ENCODE peak calls at places on chromosomes 12 and 14, in five cellular contexts. P is left lung, L is BJ, S is fibroblast of pulmonary artery, C is endothelial cell. I is an unnamed sample.

GRCh38 chr12:97425802-97426484 is 36.7 kb upstream of the RMST start:
- DNase-seq in P (no peak), L (no peak), S (no peak), C (no peak), I (no peak)

GRCh38 chr12:32230607-32230982 is 123.9 kb downstream of the BICD1 start:
- DNase-seq in P (no peak), L (no peak), S (no peak), C (no peak), I (no peak)

GRCh38 chr12:108517288-108518100 is 2.4 kb downstream of the FICD start:
- DNase-seq in P (no peak), L (no peak), S (no peak), C (no peak), I (no peak)

GRCh38 chr14:56324831-56325230 is 206.6 kb downstream of the PELI2 start:
- DNase-seq in P (no peak), L (no peak), S (no peak), C (no peak), I (peak)

GRCh38 chr12:94147991-94148840 is at the start of gene PLXNC1:
- DNase-seq in P (peak), L (no peak), S (peak), C (peak), I (no peak)

GRCh38 chr14:31954991-31955390 is 122.1 kb upstream of the ARHGAP5 start:
- DNase-seq in P (no peak), L (no peak), S (no peak), C (no peak), I (no peak)

GRCh38 chr12:1552171-1552570 is 42.2 kb downstream of the FBXL14 start:
- DNase-seq in P (no peak), L (no peak), S (no peak), C (no peak), I (no peak)

GRCh38 chr12:106226884-106227640 is 20.8 kb downstream of the CKAP4 start:
- DNase-seq in P (no peak), L (no peak), S (peak), C (peak), I (peak)

GRCh38 chr14:99644723-99645544 is at the start of gene HHIPL1:
- DNase-seq in P (no peak), L (no peak), S (peak), C (peak), I (no peak)

GRCh38 chr12:68613209-68613904 is 2.7 kb downstream of the RAP1B start:
- DNase-seq in P (no peak), L (no peak), S (no peak), C (no peak), I (no peak)

GRCh38 chr14:96267336-96267735 is 11.3 kb downstream of the BDKRB1 start:
- DNase-seq in P (no peak), L (peak), S (peak), C (no peak), I (peak)

GRCh38 chr12:54383041-54383609 is 1.4 kb downstream of the ZNF385A start:
- DNase-seq in P (no peak), L (peak), S (peak), C (no peak), I (peak)

GRCh38 chr12:3200779-3201738 is 123.9 kb downstream of the TSPAN9 start:
- DNase-seq in P (no peak), L (no peak), S (no peak), C (no peak), I (no peak)

GRCh38 chr14:71399057-71399487 is 491.8 kb downstream of the PCNX1 start:
- DNase-seq in P (no peak), L (no peak), S (no peak), C (no peak), I (no peak)

DNA sequence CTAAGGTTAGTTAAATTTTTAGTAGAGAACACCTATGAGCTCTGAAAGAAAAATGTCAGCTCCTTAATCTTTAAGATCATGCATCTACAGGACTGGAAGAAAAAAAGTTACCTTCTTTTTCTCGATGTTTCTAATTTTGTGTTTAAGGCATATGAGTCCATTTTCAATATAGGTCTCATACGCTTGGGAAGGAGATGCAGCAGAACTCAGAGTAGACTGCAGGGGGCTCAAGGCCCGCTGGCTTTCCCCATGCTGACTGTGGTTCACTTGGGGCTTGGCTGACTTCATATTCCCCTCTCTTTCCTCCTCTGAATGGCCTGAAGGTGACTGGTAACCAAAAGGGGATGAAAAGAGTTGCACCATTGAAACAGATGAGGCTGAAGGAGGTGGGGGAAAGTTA is 1.5 kb downstream of the CAPRIN2 start:
- DNase-seq in P (no peak), L (no peak), S (peak), C (peak), I (no peak)
- TF ChIP-seq CTCF in P (no peak), L (peak), S (peak), C (no peak), I (peak)

DNA sequence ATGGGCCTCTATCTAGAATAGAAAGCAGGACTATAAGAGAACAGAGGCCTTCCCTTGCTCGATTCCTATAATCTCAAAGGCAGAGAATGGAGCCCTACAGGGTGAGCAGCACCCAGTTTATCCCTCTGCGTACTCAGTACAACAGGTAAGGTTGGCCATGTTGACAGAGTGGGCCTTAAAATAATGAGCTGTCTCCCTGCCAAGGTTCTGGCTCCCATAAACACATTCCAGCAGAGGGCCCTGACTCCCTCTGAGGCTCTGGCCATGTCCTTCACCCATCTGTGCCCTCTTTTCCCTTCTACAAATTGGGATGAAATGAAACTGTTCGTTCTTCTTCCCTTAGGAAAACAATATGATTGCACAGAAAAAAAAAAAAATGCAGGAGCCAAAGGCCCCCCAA is 16.9 kb upstream of the PNMA1 start:
- DNase-seq in P (peak), L (no peak), S (no peak), C (no peak), I (no peak)
- TF ChIP-seq CTCF in P (no peak), L (no peak), S (peak), C (no peak), I (no peak)

DNA sequence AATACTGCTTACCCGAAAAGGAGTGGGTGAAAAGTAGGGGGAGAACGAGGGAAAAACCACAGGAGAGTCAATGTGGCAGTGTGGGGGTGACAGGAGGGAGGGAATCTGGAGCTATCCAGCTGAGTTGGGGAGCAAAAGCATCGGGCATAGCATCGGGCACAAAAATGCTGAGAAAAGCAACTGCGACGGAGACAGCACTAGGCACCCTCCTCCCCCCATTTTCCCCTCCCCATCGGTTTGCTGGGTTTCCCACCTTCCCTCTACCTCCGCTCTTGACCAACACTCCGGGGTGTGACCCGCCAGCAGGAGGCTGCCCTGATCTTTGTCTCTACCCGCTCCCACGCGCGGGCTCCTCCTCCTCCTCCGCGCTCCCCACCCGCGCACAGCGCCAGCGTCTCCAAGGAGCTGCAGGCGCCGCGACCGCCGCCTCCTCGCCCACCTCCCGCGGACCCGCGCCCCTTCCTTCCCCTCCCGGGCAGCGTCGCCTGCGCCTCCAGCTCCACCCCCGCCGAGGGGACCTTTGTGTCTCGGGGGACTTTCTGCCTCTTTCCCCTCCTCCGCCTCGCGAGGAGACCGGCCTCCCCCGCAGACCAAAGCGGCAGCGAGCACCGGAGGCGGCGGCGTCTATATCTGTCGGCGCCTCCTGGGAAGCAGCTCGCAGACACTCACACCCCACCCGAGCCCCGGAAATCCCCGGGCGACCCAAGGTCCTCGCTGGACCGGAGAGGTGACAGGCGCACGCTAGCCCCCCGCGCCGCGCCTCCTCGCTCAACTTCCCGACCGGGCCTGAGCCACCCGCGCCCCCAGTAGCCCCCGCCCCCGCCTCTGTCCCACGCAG is 939 bp downstream of the CDK17 start:
- DNase-seq in P (peak), L (no peak), S (peak), C (peak), I (peak)
- TF ChIP-seq CTCF in P (no peak), L (peak), S (peak), C (no peak), I (peak)

GRCh38 chr14:24734917-24735500 is 101.0 kb upstream of the GZMB start:
- DNase-seq in P (no peak), L (peak), S (peak), C (peak), I (peak)
- TF ChIP-seq CTCF in P (peak), L (peak), S (peak), C (peak), I (peak)

GRCh38 chr12:23528316-23528715 is 421.2 kb downstream of the SOX5 start:
- DNase-seq in P (no peak), L (no peak), S (no peak), C (no peak), I (no peak)
- TF ChIP-seq CTCF in P (no peak), L (no peak), S (no peak), C (no peak), I (no peak)

GRCh38 chr12:46292754-46293402 is 24.0 kb upstream of the SLC38A1 start:
- DNase-seq in P (no peak), L (no peak), S (peak), C (no peak), I (peak)
- TF ChIP-seq CTCF in P (no peak), L (peak), S (peak), C (no peak), I (peak)

GRCh38 chr12:52083638-52083996 is 4.1 kb downstream of the SMIM41 start:
- DNase-seq in P (no peak), L (no peak), S (no peak), C (no peak), I (no peak)
- TF ChIP-seq CTCF in P (peak), L (no peak), S (no peak), C (no peak), I (peak)

GRCh38 chr12:87667378-87667777 is 361.8 kb downstream of the C12orf50 start:
- DNase-seq in P (no peak), L (no peak), S (peak), C (no peak), I (no peak)
- TF ChIP-seq CTCF in P (no peak), L (no peak), S (peak), C (no peak), I (no peak)

GRCh38 chr14:90450151-90450550 is 53.3 kb downstream of the CALM1 start:
- DNase-seq in P (no peak), L (no peak), S (no peak), C (no peak), I (no peak)

GRCh38 chr14:90446405-90446804 is 49.6 kb downstream of the CALM1 start:
- DNase-seq in P (no peak), L (no peak), S (no peak), C (no peak), I (no peak)

GRCh38 chr14:90450667-90451066 is 53.8 kb downstream of the CALM1 start:
- DNase-seq in P (no peak), L (no peak), S (no peak), C (no peak), I (no peak)

GRCh38 chr14:90445011-90445410 is 48.2 kb downstream of the CALM1 start:
- DNase-seq in P (no peak), L (no peak), S (no peak), C (no peak), I (no peak)

DNA sequence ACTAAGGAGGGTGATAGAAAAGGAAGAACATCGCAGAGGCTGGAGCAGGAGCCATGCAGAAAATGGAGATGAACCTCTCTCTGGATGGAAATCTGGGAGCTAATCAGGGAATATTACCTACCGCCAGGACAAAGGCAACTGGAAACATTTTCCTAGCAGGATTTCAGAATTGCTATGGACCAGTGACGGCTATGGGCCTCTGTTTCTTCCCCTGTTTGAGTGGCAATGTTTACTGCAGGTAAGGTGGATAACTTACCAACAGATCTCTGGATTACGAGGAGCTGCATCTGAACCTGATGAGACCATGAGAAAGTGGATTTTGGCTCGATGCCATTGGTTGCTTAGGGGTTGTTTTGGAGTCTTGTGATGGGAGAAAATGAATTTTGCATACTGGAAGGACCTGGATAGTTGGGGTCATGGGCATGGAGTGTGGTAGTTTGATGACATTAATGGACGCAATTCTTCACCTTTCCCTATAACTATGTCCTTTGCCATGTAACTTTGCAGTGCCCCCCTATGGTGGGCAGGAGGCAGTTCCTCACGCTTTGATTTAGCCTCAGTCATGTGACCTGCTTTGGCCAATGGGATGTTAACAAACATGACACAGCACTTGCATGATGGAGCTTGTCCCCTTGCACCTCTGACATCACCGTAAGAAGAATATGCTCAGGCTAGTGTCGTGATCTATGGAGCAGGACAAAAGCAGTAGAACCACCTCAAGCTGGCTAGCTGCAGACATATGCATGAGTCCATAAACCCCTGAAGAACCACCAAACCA is 51.1 kb downstream of the CALM1 start:
- DNase-seq in P (no peak), L (no peak), S (no peak), C (no peak), I (no peak)
- TF ChIP-seq CTCF in P (no peak), L (no peak), S (no peak), C (no peak), I (no peak)